ENCODE peak calls at places on chromosome 6, in nine cellular contexts. J is brain microvascular endothelial cell, C is neural crest cell, R is endothelial cell, Q is A549, P is colonic mucosa, H is Peyer's patch, L is kidney, T is mucosa of descending colon. X is an unnamed sample.

GRCh38 chr6:74931567-74931966 is 274.3 kb downstream of the COL12A1 start:
- DNase-seq in P (no peak), L (no peak), R (no peak), C (no peak), H (no peak), T (no peak), J (peak; percentile 47), Q (no peak), X (no peak)

GRCh38 chr6:145891565-145891964 is 72.6 kb downstream of the SHPRH start:
- DNase-seq in T (no peak), C (no peak), J (peak; percentile 64), P (no peak), L (no peak), Q (no peak), H (no peak), R (no peak), X (no peak)

GRCh38 chr6:147770221-147770620 is 261.7 kb downstream of the SAMD5 start:
- DNase-seq in T (no peak), H (no peak), C (no peak), J (no peak), Q (no peak), P (no peak), L (no peak), R (no peak), X (no peak)

GRCh38 chr6:130858498-130859160 is 31.4 kb downstream of the SMLR1 start:
- DNase-seq in P (no peak), R (no peak), C (no peak), L (no peak), H (no peak), J (no peak), Q (no peak), T (no peak), X (no peak)

GRCh38 chr6:136647363-136647763 is 97.1 kb upstream of the MAP7 start:
- DNase-seq in J (peak; percentile 92), T (no peak), L (no peak), C (no peak), P (no peak), R (no peak), H (no peak), Q (no peak), X (no peak)

GRCh38 chr6:79833264-79833663 is 114.1 kb downstream of the ELOVL4 start:
- DNase-seq in L (no peak), R (no peak), T (no peak), P (no peak), C (no peak), Q (no peak), H (no peak), J (no peak), X (no peak)

GRCh38 chr6:84652356-84653026 is 111.9 kb downstream of the TBX18 start:
- DNase-seq in H (no peak), J (peak; percentile 94), L (no peak), T (no peak), Q (peak; percentile 2), C (no peak), P (no peak), R (no peak), X (no peak)

GRCh38 chr6:41489284-41489851 is 56.8 kb upstream of the FOXP4 start:
- DNase-seq in R (no peak), L (no peak), J (no peak), C (no peak), T (no peak), H (no peak), P (no peak), Q (no peak), X (no peak)

GRCh38 chr6:145080651-145081050 is 654.7 kb downstream of the EPM2A start:
- DNase-seq in C (no peak), T (no peak), P (no peak), J (no peak), L (no peak), R (no peak), Q (no peak), H (no peak), X (no peak)

GRCh38 chr6:24662206-24662605 is 4.5 kb downstream of the TDP2 start:
- DNase-seq in L (no peak), P (peak; percentile 76), H (no peak), Q (no peak), C (no peak), R (no peak), J (no peak), T (no peak), X (no peak)

GRCh38 chr6:1283486-1283885 is 28.4 kb upstream of the FOXQ1 start:
- DNase-seq in H (no peak), R (no peak), Q (no peak), P (no peak), J (no peak), C (no peak), L (no peak), T (no peak), X (no peak)

GRCh38 chr6:110877154-110877564 is 2.6 kb downstream of the AMD1 start:
- DNase-seq in H (no peak), J (no peak), P (no peak), R (no peak), L (no peak), C (no peak), T (no peak), Q (no peak), X (no peak)

GRCh38 chr6:17705778-17706579 is 746 bp downstream of the NUP153 start:
- DNase-seq in P (peak; percentile 65), C (peak; percentile 48), T (peak; percentile 80), J (peak; percentile 33), R (peak; percentile 60), H (no peak), Q (peak; percentile 48), L (peak; percentile 92), X (peak; percentile 68)

GRCh38 chr6:161218222-161218621 is 55.6 kb downstream of the AGPAT4 start:
- DNase-seq in P (no peak), C (no peak), H (no peak), R (no peak), Q (no peak), L (no peak), J (no peak), T (no peak), X (no peak)

GRCh38 chr6:154805288-154805911 is 72.2 kb downstream of the SCAF8 start:
- DNase-seq in H (no peak), J (peak; percentile 25), R (no peak), L (no peak), C (no peak), Q (peak; percentile 16), T (no peak), P (no peak), X (no peak)

GRCh38 chr6:45836438-45836824 is 179.2 kb downstream of the CLIC5 start:
- DNase-seq in J (no peak), P (no peak), T (no peak), R (no peak), L (no peak), H (no peak), C (no peak), Q (no peak), X (no peak)

GRCh38 chr6:45838996-45839395 is 176.7 kb downstream of the CLIC5 start:
- DNase-seq in J (no peak), Q (no peak), P (no peak), T (no peak), H (no peak), L (no peak), R (no peak), C (no peak), X (no peak)

GRCh38 chr6:45836984-45837383 is 178.7 kb downstream of the CLIC5 start:
- DNase-seq in H (no peak), C (no peak), J (no peak), P (no peak), R (no peak), T (no peak), L (no peak), Q (no peak), X (no peak)

GRCh38 chr6:45838486-45838885 is 177.2 kb downstream of the CLIC5 start:
- DNase-seq in H (no peak), Q (no peak), C (no peak), T (no peak), J (no peak), R (no peak), L (no peak), P (no peak), X (no peak)

GRCh38 chr6:45837541-45838200 is 178.0 kb downstream of the CLIC5 start:
- DNase-seq in P (no peak), J (no peak), C (no peak), L (no peak), R (no peak), Q (no peak), H (no peak), T (no peak), X (no peak)
- TF ChIP-seq CTCF in P (no peak), J (no peak), C (no peak), L (no peak), R (no peak), Q (no peak), H (no peak), T (no peak), X (no peak)

GRCh38 chr6:46677314-46677654 is 10.4 kb upstream of the TDRD6 start:
- DNase-seq in P (no peak), Q (peak; percentile 9), C (no peak), H (no peak), T (no peak), R (no peak), J (no peak), L (no peak), X (no peak)
- TF ChIP-seq CTCF in P (no peak), Q (no peak), C (peak; percentile 57), H (peak; percentile 23), T (no peak), R (no peak), J (peak; percentile 58), L (peak; percentile 11), X (peak; percentile 39)

GRCh38 chr6:21305827-21306469 is 287.6 kb upstream of the SOX4 start:
- DNase-seq in T (no peak), P (no peak), Q (no peak), L (no peak), J (no peak), C (no peak), R (no peak), H (no peak), X (no peak)
- TF ChIP-seq CTCF in T (no peak), P (no peak), Q (no peak), L (no peak), J (peak; percentile 16), C (peak; percentile 15), R (no peak), H (peak; percentile 5), X (no peak)

GRCh38 chr6:43951756-43952675 is 175.2 kb downstream of the MRPL14 start:
- DNase-seq in L (peak; percentile 43), P (no peak), J (no peak), Q (no peak), T (no peak), C (no peak), R (no peak), H (no peak), X (no peak)

GRCh38 chr6:43949451-43950110 is 177.7 kb downstream of the MRPL14 start:
- DNase-seq in R (no peak), H (no peak), T (no peak), Q (no peak), J (no peak), P (no peak), C (no peak), L (no peak), X (no peak)

GRCh38 chr6:43951063-43951755 is 176.0 kb downstream of the MRPL14 start:
- DNase-seq in J (no peak), L (peak; percentile 85), R (peak; percentile 58), C (peak; percentile 43), H (peak; percentile 78), Q (no peak), T (peak; percentile 85), P (peak; percentile 75), X (peak; percentile 72)

GRCh38 chr6:43950206-43950605 is 177.0 kb downstream of the MRPL14 start:
- DNase-seq in T (no peak), Q (no peak), C (no peak), L (peak; percentile 37), H (no peak), R (no peak), J (no peak), P (no peak), X (no peak)

GRCh38 chr6:43950731-43951062 is 176.6 kb downstream of the MRPL14 start:
- DNase-seq in T (no peak), P (no peak), L (no peak), J (no peak), C (no peak), H (no peak), R (no peak), Q (no peak), X (no peak)
- TF ChIP-seq CTCF in T (no peak), P (no peak), L (no peak), J (no peak), C (no peak), H (no peak), R (no peak), Q (no peak), X (no peak)